ENCODE peak calls at places on chromosomes 5 and 9, in eight cellular contexts. One of them, this sample, is unnamed.

GRCh38 chr9:10059044-10059443 is 553.8 kb downstream of the PTPRD start:
- DNase-seq in fibroblast of the aortic adventitia: peak
- DNase-seq in IMR-90: peak
- DNase-seq in testis: no peak
- DNase-seq in OCI-LY7: no peak
- DNase-seq in heart left ventricle: no peak
- DNase-seq in NB4: peak
- DNase-seq in colonic mucosa: no peak
- DNase-seq in this sample: no peak

GRCh38 chr9:112271466-112272098 is 61.8 kb downstream of the PTBP3 start:
- DNase-seq in fibroblast of the aortic adventitia: peak
- DNase-seq in IMR-90: peak
- DNase-seq in testis: no peak
- DNase-seq in OCI-LY7: no peak
- DNase-seq in heart left ventricle: no peak
- DNase-seq in NB4: no peak
- DNase-seq in colonic mucosa: no peak
- DNase-seq in this sample: no peak

GRCh38 chr9:113612828-113613227 is 149.3 kb downstream of the RGS3 start:
- DNase-seq in fibroblast of the aortic adventitia: no peak
- DNase-seq in IMR-90: no peak
- DNase-seq in testis: no peak
- DNase-seq in OCI-LY7: no peak
- DNase-seq in heart left ventricle: peak
- DNase-seq in NB4: no peak
- DNase-seq in colonic mucosa: no peak
- DNase-seq in this sample: no peak

GRCh38 chr9:76657265-76657664 is 107.0 kb upstream of the PCA3 start:
- DNase-seq in fibroblast of the aortic adventitia: peak
- DNase-seq in IMR-90: no peak
- DNase-seq in testis: no peak
- DNase-seq in OCI-LY7: no peak
- DNase-seq in heart left ventricle: no peak
- DNase-seq in NB4: no peak
- DNase-seq in colonic mucosa: no peak
- DNase-seq in this sample: no peak

GRCh38 chr5:5105531-5105930 is 34.6 kb upstream of the ADAMTS16 start:
- DNase-seq in fibroblast of the aortic adventitia: no peak
- DNase-seq in IMR-90: no peak
- DNase-seq in testis: no peak
- DNase-seq in OCI-LY7: no peak
- DNase-seq in heart left ventricle: no peak
- DNase-seq in NB4: no peak
- DNase-seq in colonic mucosa: no peak
- DNase-seq in this sample: no peak

GRCh38 chr9:120904999-120905793 is 21.4 kb downstream of the TRAF1 start:
- DNase-seq in fibroblast of the aortic adventitia: no peak
- DNase-seq in IMR-90: no peak
- DNase-seq in testis: no peak
- DNase-seq in OCI-LY7: peak
- DNase-seq in heart left ventricle: no peak
- DNase-seq in NB4: no peak
- DNase-seq in colonic mucosa: no peak
- DNase-seq in this sample: no peak

GRCh38 chr5:158380661-158381060 is 521.7 kb upstream of the CLINT1 start:
- DNase-seq in fibroblast of the aortic adventitia: no peak
- DNase-seq in IMR-90: no peak
- DNase-seq in testis: no peak
- DNase-seq in OCI-LY7: no peak
- DNase-seq in heart left ventricle: no peak
- DNase-seq in NB4: no peak
- DNase-seq in colonic mucosa: no peak
- DNase-seq in this sample: no peak

GRCh38 chr9:72925891-72926290 is 27.0 kb downstream of the ALDH1A1 start:
- DNase-seq in fibroblast of the aortic adventitia: no peak
- DNase-seq in IMR-90: no peak
- DNase-seq in testis: no peak
- DNase-seq in OCI-LY7: no peak
- DNase-seq in heart left ventricle: no peak
- DNase-seq in NB4: no peak
- DNase-seq in colonic mucosa: no peak
- DNase-seq in this sample: no peak

GRCh38 chr9:126791406-126792230 is 13.2 kb upstream of the ZBTB43 start:
- DNase-seq in fibroblast of the aortic adventitia: peak
- DNase-seq in IMR-90: peak
- DNase-seq in testis: no peak
- DNase-seq in OCI-LY7: no peak
- DNase-seq in heart left ventricle: no peak
- DNase-seq in NB4: no peak
- DNase-seq in colonic mucosa: peak
- DNase-seq in this sample: peak

GRCh38 chr5:65305913-65306312 is 175.8 kb downstream of the ADAMTS6 start:
- DNase-seq in fibroblast of the aortic adventitia: no peak
- DNase-seq in IMR-90: peak
- DNase-seq in testis: no peak
- DNase-seq in OCI-LY7: no peak
- DNase-seq in heart left ventricle: no peak
- DNase-seq in NB4: no peak
- DNase-seq in colonic mucosa: no peak
- DNase-seq in this sample: no peak

GRCh38 chr9:38375572-38375963 is 16.9 kb upstream of the ALDH1B1 start:
- DNase-seq in fibroblast of the aortic adventitia: no peak
- DNase-seq in IMR-90: no peak
- DNase-seq in testis: no peak
- DNase-seq in OCI-LY7: no peak
- DNase-seq in heart left ventricle: no peak
- DNase-seq in NB4: no peak
- DNase-seq in colonic mucosa: no peak
- DNase-seq in this sample: no peak

GRCh38 chr9:113484258-113484730 is 20.8 kb downstream of the RGS3 start:
- DNase-seq in fibroblast of the aortic adventitia: peak
- DNase-seq in IMR-90: peak
- DNase-seq in testis: peak
- DNase-seq in OCI-LY7: no peak
- DNase-seq in heart left ventricle: peak
- DNase-seq in NB4: no peak
- DNase-seq in colonic mucosa: peak
- DNase-seq in this sample: peak

GRCh38 chr5:24232929-24233328 is 411.8 kb downstream of the CDH10 start:
- DNase-seq in fibroblast of the aortic adventitia: no peak
- DNase-seq in IMR-90: no peak
- DNase-seq in testis: no peak
- DNase-seq in OCI-LY7: peak
- DNase-seq in heart left ventricle: no peak
- DNase-seq in NB4: peak
- DNase-seq in colonic mucosa: no peak
- DNase-seq in this sample: no peak

GRCh38 chr9:969310-969692 is 7.2 kb upstream of the DMRT3 start:
- DNase-seq in fibroblast of the aortic adventitia: no peak
- DNase-seq in IMR-90: no peak
- DNase-seq in testis: no peak
- DNase-seq in OCI-LY7: no peak
- DNase-seq in heart left ventricle: no peak
- DNase-seq in NB4: no peak
- DNase-seq in colonic mucosa: no peak
- DNase-seq in this sample: no peak

GRCh38 chr5:142630927-142631539 is 54.9 kb downstream of the FGF1 start:
- DNase-seq in fibroblast of the aortic adventitia: no peak
- DNase-seq in IMR-90: no peak
- DNase-seq in testis: no peak
- DNase-seq in OCI-LY7: no peak
- DNase-seq in heart left ventricle: no peak
- DNase-seq in NB4: no peak
- DNase-seq in colonic mucosa: no peak
- DNase-seq in this sample: no peak

DNA sequence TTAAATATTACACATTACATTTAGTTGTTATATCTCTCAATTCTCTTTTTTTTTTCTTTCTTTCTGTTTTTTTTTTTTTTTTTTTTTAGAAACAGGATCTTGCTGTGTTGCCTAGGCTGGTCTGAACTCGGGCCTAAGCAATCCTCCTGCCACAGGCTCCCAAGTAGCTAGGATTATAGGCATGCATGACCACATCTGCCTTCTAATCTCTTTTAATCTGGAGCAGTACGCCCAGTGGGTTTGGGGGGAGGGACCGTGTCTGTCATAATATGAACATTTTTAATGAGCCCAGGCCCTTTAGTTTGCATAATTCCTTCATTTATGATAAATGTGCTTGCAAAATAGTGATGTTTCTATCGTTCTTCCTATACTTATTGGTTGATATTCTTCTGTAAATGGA is 10.3 kb downstream of the RHOBTB3 start:
- DNase-seq in fibroblast of the aortic adventitia: no peak
- DNase-seq in IMR-90: no peak
- DNase-seq in testis: no peak
- DNase-seq in OCI-LY7: no peak
- DNase-seq in heart left ventricle: no peak
- DNase-seq in NB4: no peak
- DNase-seq in colonic mucosa: no peak
- DNase-seq in this sample: no peak
- H3K4me3 ChIP-seq in fibroblast of the aortic adventitia: no peak
- H3K4me3 ChIP-seq in IMR-90: no peak
- H3K4me3 ChIP-seq in testis: no peak
- H3K4me3 ChIP-seq in OCI-LY7: no peak
- H3K4me3 ChIP-seq in heart left ventricle: no peak
- H3K4me3 ChIP-seq in NB4: no peak
- H3K4me3 ChIP-seq in colonic mucosa: no peak
- H3K4me3 ChIP-seq in this sample: no peak

GRCh38 chr5:775960-776861 is 8.3 kb downstream of the ZDHHC11B start:
- DNase-seq in fibroblast of the aortic adventitia: no peak
- DNase-seq in IMR-90: no peak
- DNase-seq in testis: no peak
- DNase-seq in OCI-LY7: no peak
- DNase-seq in heart left ventricle: peak
- DNase-seq in NB4: no peak
- DNase-seq in colonic mucosa: peak
- DNase-seq in this sample: no peak
- H3K4me3 ChIP-seq in fibroblast of the aortic adventitia: no peak
- H3K4me3 ChIP-seq in IMR-90: no peak
- H3K4me3 ChIP-seq in testis: peak
- H3K4me3 ChIP-seq in OCI-LY7: no peak
- H3K4me3 ChIP-seq in heart left ventricle: no peak
- H3K4me3 ChIP-seq in NB4: no peak
- H3K4me3 ChIP-seq in colonic mucosa: no peak
- H3K4me3 ChIP-seq in this sample: no peak

GRCh38 chr9:37025381-37026084 is 8.5 kb downstream of the PAX5 start:
- DNase-seq in fibroblast of the aortic adventitia: no peak
- DNase-seq in IMR-90: no peak
- DNase-seq in testis: no peak
- DNase-seq in OCI-LY7: no peak
- DNase-seq in heart left ventricle: no peak
- DNase-seq in NB4: peak
- DNase-seq in colonic mucosa: no peak
- DNase-seq in this sample: no peak

GRCh38 chr9:37026085-37026935 is 7.8 kb downstream of the PAX5 start:
- DNase-seq in fibroblast of the aortic adventitia: no peak
- DNase-seq in IMR-90: no peak
- DNase-seq in testis: no peak
- DNase-seq in OCI-LY7: peak
- DNase-seq in heart left ventricle: no peak
- DNase-seq in NB4: no peak
- DNase-seq in colonic mucosa: no peak
- DNase-seq in this sample: no peak

GRCh38 chr9:37028425-37029031 is 5.5 kb downstream of the PAX5 start:
- DNase-seq in fibroblast of the aortic adventitia: no peak
- DNase-seq in IMR-90: no peak
- DNase-seq in testis: no peak
- DNase-seq in OCI-LY7: peak
- DNase-seq in heart left ventricle: no peak
- DNase-seq in NB4: no peak
- DNase-seq in colonic mucosa: no peak
- DNase-seq in this sample: no peak

GRCh38 chr9:37027582-37028424 is 6.3 kb downstream of the PAX5 start:
- DNase-seq in fibroblast of the aortic adventitia: peak
- DNase-seq in IMR-90: peak
- DNase-seq in testis: peak
- DNase-seq in OCI-LY7: peak
- DNase-seq in heart left ventricle: peak
- DNase-seq in NB4: peak
- DNase-seq in colonic mucosa: peak
- DNase-seq in this sample: peak

GRCh38 chr9:37026936-37027581 is 7.0 kb downstream of the PAX5 start:
- DNase-seq in fibroblast of the aortic adventitia: no peak
- DNase-seq in IMR-90: no peak
- DNase-seq in testis: peak
- DNase-seq in OCI-LY7: peak
- DNase-seq in heart left ventricle: no peak
- DNase-seq in NB4: peak
- DNase-seq in colonic mucosa: no peak
- DNase-seq in this sample: no peak
- H3K4me3 ChIP-seq in fibroblast of the aortic adventitia: peak
- H3K4me3 ChIP-seq in IMR-90: no peak
- H3K4me3 ChIP-seq in testis: peak
- H3K4me3 ChIP-seq in OCI-LY7: peak
- H3K4me3 ChIP-seq in heart left ventricle: peak
- H3K4me3 ChIP-seq in NB4: no peak
- H3K4me3 ChIP-seq in colonic mucosa: peak
- H3K4me3 ChIP-seq in this sample: peak

GRCh38 chr9:132539071-132539470 is 43.3 kb upstream of the BARHL1 start:
- DNase-seq in fibroblast of the aortic adventitia: no peak
- DNase-seq in IMR-90: no peak
- DNase-seq in testis: no peak
- DNase-seq in OCI-LY7: no peak
- DNase-seq in heart left ventricle: no peak
- DNase-seq in NB4: no peak
- DNase-seq in colonic mucosa: peak
- DNase-seq in this sample: no peak

GRCh38 chr9:132543251-132543650 is 39.2 kb upstream of the BARHL1 start:
- DNase-seq in fibroblast of the aortic adventitia: no peak
- DNase-seq in IMR-90: no peak
- DNase-seq in testis: no peak
- DNase-seq in OCI-LY7: no peak
- DNase-seq in heart left ventricle: no peak
- DNase-seq in NB4: no peak
- DNase-seq in colonic mucosa: no peak
- DNase-seq in this sample: no peak

GRCh38 chr9:132541966-132542830 is 40.2 kb upstream of the BARHL1 start:
- DNase-seq in fibroblast of the aortic adventitia: no peak
- DNase-seq in IMR-90: no peak
- DNase-seq in testis: no peak
- DNase-seq in OCI-LY7: no peak
- DNase-seq in heart left ventricle: no peak
- DNase-seq in NB4: no peak
- DNase-seq in colonic mucosa: no peak
- DNase-seq in this sample: no peak

GRCh38 chr9:132543960-132544359 is 38.4 kb upstream of the BARHL1 start:
- DNase-seq in fibroblast of the aortic adventitia: no peak
- DNase-seq in IMR-90: no peak
- DNase-seq in testis: no peak
- DNase-seq in OCI-LY7: no peak
- DNase-seq in heart left ventricle: no peak
- DNase-seq in NB4: no peak
- DNase-seq in colonic mucosa: no peak
- DNase-seq in this sample: peak

DNA sequence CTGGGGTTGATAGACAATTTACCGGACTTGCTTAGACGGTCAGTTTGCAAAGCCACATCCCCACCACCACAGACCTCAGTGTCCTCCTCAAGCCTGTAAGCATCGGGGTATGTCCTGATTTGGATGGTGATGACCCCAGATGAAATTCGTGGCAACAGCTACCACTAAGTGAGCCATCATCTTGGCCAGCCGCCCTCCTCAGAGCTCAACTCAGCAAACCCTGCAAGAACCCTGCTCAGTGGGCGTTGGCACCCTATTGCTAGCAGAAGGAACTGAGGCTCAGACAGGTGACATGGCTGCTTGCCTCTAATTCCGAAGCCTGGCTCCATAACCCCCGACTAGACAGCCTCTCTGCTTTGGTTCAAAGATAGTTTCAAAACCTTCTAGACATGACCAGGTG is 41.4 kb upstream of the BARHL1 start:
- DNase-seq in fibroblast of the aortic adventitia: no peak
- DNase-seq in IMR-90: no peak
- DNase-seq in testis: no peak
- DNase-seq in OCI-LY7: no peak
- DNase-seq in heart left ventricle: no peak
- DNase-seq in NB4: no peak
- DNase-seq in colonic mucosa: no peak
- DNase-seq in this sample: no peak
- H3K4me3 ChIP-seq in fibroblast of the aortic adventitia: no peak
- H3K4me3 ChIP-seq in IMR-90: no peak
- H3K4me3 ChIP-seq in testis: no peak
- H3K4me3 ChIP-seq in OCI-LY7: no peak
- H3K4me3 ChIP-seq in heart left ventricle: no peak
- H3K4me3 ChIP-seq in NB4: no peak
- H3K4me3 ChIP-seq in colonic mucosa: no peak
- H3K4me3 ChIP-seq in this sample: no peak

This sample was measured in lower lobe of right lung.